ENCODE peak calls at places on chromosomes 11 and 22, in ten cellular contexts. One of them, this sample, is unnamed.

GRCh38 chr22:45885171-45885840 is 91.7 kb downstream of the WNT7B start:
- DNase-seq in cardiac muscle cell: no peak
- DNase-seq in brain microvascular endothelial cell: no peak
- DNase-seq in naive thymus-derived CD4-positive, alpha-beta T cell: no peak
- DNase-seq in endothelial cell of umbilical vein: no peak
- DNase-seq in mammary epithelial cell: no peak
- DNase-seq in transverse colon: no peak
- DNase-seq in CD8-positive, alpha-beta T cell: no peak
- DNase-seq in right cardiac atrium: peak; percentile 41
- DNase-seq in IMR-90: no peak
- DNase-seq in this sample: no peak

GRCh38 chr11:131977231-131977630 is 606.8 kb downstream of the NTM start:
- DNase-seq in cardiac muscle cell: no peak
- DNase-seq in brain microvascular endothelial cell: no peak
- DNase-seq in naive thymus-derived CD4-positive, alpha-beta T cell: no peak
- DNase-seq in endothelial cell of umbilical vein: no peak
- DNase-seq in mammary epithelial cell: peak; percentile 95
- DNase-seq in transverse colon: no peak
- DNase-seq in CD8-positive, alpha-beta T cell: no peak
- DNase-seq in right cardiac atrium: no peak
- DNase-seq in IMR-90: peak; percentile 43
- DNase-seq in this sample: no peak

GRCh38 chr11:1827095-1827797 is 7.5 kb upstream of the SYT8 start:
- DNase-seq in cardiac muscle cell: no peak
- DNase-seq in brain microvascular endothelial cell: peak; percentile 66
- DNase-seq in naive thymus-derived CD4-positive, alpha-beta T cell: no peak
- DNase-seq in endothelial cell of umbilical vein: peak; percentile 41
- DNase-seq in mammary epithelial cell: peak; percentile 89
- DNase-seq in transverse colon: peak; percentile 71
- DNase-seq in CD8-positive, alpha-beta T cell: no peak
- DNase-seq in right cardiac atrium: peak; percentile 70
- DNase-seq in IMR-90: peak; percentile 65
- DNase-seq in this sample: no peak

GRCh38 chr11:126317681-126318641 is 14.1 kb downstream of the DCPS start:
- DNase-seq in cardiac muscle cell: no peak
- DNase-seq in brain microvascular endothelial cell: peak; percentile 68
- DNase-seq in naive thymus-derived CD4-positive, alpha-beta T cell: no peak
- DNase-seq in endothelial cell of umbilical vein: no peak
- DNase-seq in mammary epithelial cell: peak; percentile 64
- DNase-seq in transverse colon: peak; percentile 53
- DNase-seq in CD8-positive, alpha-beta T cell: peak; percentile 58
- DNase-seq in right cardiac atrium: peak; percentile 94
- DNase-seq in IMR-90: peak; percentile 83
- DNase-seq in this sample: no peak

GRCh38 chr22:43273902-43274484 is 69.2 kb downstream of the SCUBE1 start:
- DNase-seq in cardiac muscle cell: peak; percentile 75
- DNase-seq in brain microvascular endothelial cell: no peak
- DNase-seq in naive thymus-derived CD4-positive, alpha-beta T cell: peak; percentile 18
- DNase-seq in endothelial cell of umbilical vein: peak; percentile 57
- DNase-seq in mammary epithelial cell: peak; percentile 41
- DNase-seq in transverse colon: no peak
- DNase-seq in CD8-positive, alpha-beta T cell: peak; percentile 64
- DNase-seq in right cardiac atrium: no peak
- DNase-seq in IMR-90: peak; percentile 46
- DNase-seq in this sample: peak; percentile 31

GRCh38 chr11:122100222-122101080 is 15.6 kb downstream of the BLID start:
- DNase-seq in cardiac muscle cell: peak; percentile 77
- DNase-seq in brain microvascular endothelial cell: no peak
- DNase-seq in naive thymus-derived CD4-positive, alpha-beta T cell: no peak
- DNase-seq in endothelial cell of umbilical vein: peak; percentile 56
- DNase-seq in mammary epithelial cell: peak; percentile 60
- DNase-seq in transverse colon: peak; percentile 15
- DNase-seq in CD8-positive, alpha-beta T cell: no peak
- DNase-seq in right cardiac atrium: peak; percentile 81
- DNase-seq in IMR-90: peak; percentile 68
- DNase-seq in this sample: no peak

GRCh38 chr11:46242462-46242960 is 35.0 kb upstream of the CREB3L1 start:
- DNase-seq in cardiac muscle cell: no peak
- DNase-seq in brain microvascular endothelial cell: no peak
- DNase-seq in naive thymus-derived CD4-positive, alpha-beta T cell: no peak
- DNase-seq in endothelial cell of umbilical vein: no peak
- DNase-seq in mammary epithelial cell: no peak
- DNase-seq in transverse colon: no peak
- DNase-seq in CD8-positive, alpha-beta T cell: no peak
- DNase-seq in right cardiac atrium: no peak
- DNase-seq in IMR-90: no peak
- DNase-seq in this sample: no peak

GRCh38 chr22:24772493-24773220 is 1.9 kb downstream of the PIWIL3 start:
- DNase-seq in cardiac muscle cell: peak; percentile 53
- DNase-seq in brain microvascular endothelial cell: peak; percentile 16
- DNase-seq in naive thymus-derived CD4-positive, alpha-beta T cell: no peak
- DNase-seq in endothelial cell of umbilical vein: peak; percentile 28
- DNase-seq in mammary epithelial cell: peak; percentile 25
- DNase-seq in transverse colon: no peak
- DNase-seq in CD8-positive, alpha-beta T cell: no peak
- DNase-seq in right cardiac atrium: no peak
- DNase-seq in IMR-90: peak; percentile 54
- DNase-seq in this sample: no peak

GRCh38 chr11:128058580-128059208 is 528.7 kb downstream of the ETS1 start:
- DNase-seq in cardiac muscle cell: no peak
- DNase-seq in brain microvascular endothelial cell: no peak
- DNase-seq in naive thymus-derived CD4-positive, alpha-beta T cell: no peak
- DNase-seq in endothelial cell of umbilical vein: no peak
- DNase-seq in mammary epithelial cell: no peak
- DNase-seq in transverse colon: no peak
- DNase-seq in CD8-positive, alpha-beta T cell: no peak
- DNase-seq in right cardiac atrium: no peak
- DNase-seq in IMR-90: no peak
- DNase-seq in this sample: no peak

GRCh38 chr11:100942016-100942415 is 187.6 kb downstream of the PGR start:
- DNase-seq in cardiac muscle cell: peak; percentile 28
- DNase-seq in brain microvascular endothelial cell: peak; percentile 42
- DNase-seq in naive thymus-derived CD4-positive, alpha-beta T cell: no peak
- DNase-seq in endothelial cell of umbilical vein: no peak
- DNase-seq in mammary epithelial cell: no peak
- DNase-seq in transverse colon: peak; percentile 11
- DNase-seq in CD8-positive, alpha-beta T cell: no peak
- DNase-seq in right cardiac atrium: peak; percentile 47
- DNase-seq in IMR-90: peak; percentile 45
- DNase-seq in this sample: no peak

GRCh38 chr11:65854871-65855837 is 2.8 kb downstream of the CFL1 start:
- DNase-seq in cardiac muscle cell: no peak
- DNase-seq in brain microvascular endothelial cell: no peak
- DNase-seq in naive thymus-derived CD4-positive, alpha-beta T cell: no peak
- DNase-seq in endothelial cell of umbilical vein: no peak
- DNase-seq in mammary epithelial cell: no peak
- DNase-seq in transverse colon: peak; percentile 18
- DNase-seq in CD8-positive, alpha-beta T cell: no peak
- DNase-seq in right cardiac atrium: peak; percentile 46
- DNase-seq in IMR-90: no peak
- DNase-seq in this sample: no peak

GRCh38 chr22:47782461-47783075 is 1020.1 kb downstream of the TBC1D22A start:
- DNase-seq in cardiac muscle cell: no peak
- DNase-seq in brain microvascular endothelial cell: no peak
- DNase-seq in naive thymus-derived CD4-positive, alpha-beta T cell: no peak
- DNase-seq in endothelial cell of umbilical vein: no peak
- DNase-seq in mammary epithelial cell: no peak
- DNase-seq in transverse colon: no peak
- DNase-seq in CD8-positive, alpha-beta T cell: no peak
- DNase-seq in right cardiac atrium: no peak
- DNase-seq in IMR-90: no peak
- DNase-seq in this sample: no peak

GRCh38 chr22:20530368-20531153 is 23.2 kb downstream of the MED15 start:
- DNase-seq in cardiac muscle cell: no peak
- DNase-seq in brain microvascular endothelial cell: peak; percentile 82
- DNase-seq in naive thymus-derived CD4-positive, alpha-beta T cell: no peak
- DNase-seq in endothelial cell of umbilical vein: peak; percentile 20
- DNase-seq in mammary epithelial cell: peak; percentile 90
- DNase-seq in transverse colon: peak; percentile 56
- DNase-seq in CD8-positive, alpha-beta T cell: no peak
- DNase-seq in right cardiac atrium: no peak
- DNase-seq in IMR-90: peak; percentile 83
- DNase-seq in this sample: no peak

GRCh38 chr11:126871792-126872191 is 128.8 kb downstream of the KIRREL3 start:
- DNase-seq in cardiac muscle cell: no peak
- DNase-seq in brain microvascular endothelial cell: no peak
- DNase-seq in naive thymus-derived CD4-positive, alpha-beta T cell: no peak
- DNase-seq in endothelial cell of umbilical vein: no peak
- DNase-seq in mammary epithelial cell: no peak
- DNase-seq in transverse colon: no peak
- DNase-seq in CD8-positive, alpha-beta T cell: no peak
- DNase-seq in right cardiac atrium: no peak
- DNase-seq in IMR-90: peak; percentile 20
- DNase-seq in this sample: no peak

GRCh38 chr22:40388231-40388630 is 17.8 kb downstream of the SGSM3 start:
- DNase-seq in cardiac muscle cell: no peak
- DNase-seq in brain microvascular endothelial cell: no peak
- DNase-seq in naive thymus-derived CD4-positive, alpha-beta T cell: no peak
- DNase-seq in endothelial cell of umbilical vein: no peak
- DNase-seq in mammary epithelial cell: no peak
- DNase-seq in transverse colon: no peak
- DNase-seq in CD8-positive, alpha-beta T cell: no peak
- DNase-seq in right cardiac atrium: no peak
- DNase-seq in IMR-90: no peak
- DNase-seq in this sample: no peak

GRCh38 chr22:40381461-40381860 is 11.1 kb downstream of the SGSM3 start:
- DNase-seq in cardiac muscle cell: no peak
- DNase-seq in brain microvascular endothelial cell: no peak
- DNase-seq in naive thymus-derived CD4-positive, alpha-beta T cell: no peak
- DNase-seq in endothelial cell of umbilical vein: no peak
- DNase-seq in mammary epithelial cell: no peak
- DNase-seq in transverse colon: no peak
- DNase-seq in CD8-positive, alpha-beta T cell: no peak
- DNase-seq in right cardiac atrium: no peak
- DNase-seq in IMR-90: no peak
- DNase-seq in this sample: no peak

GRCh38 chr22:40383905-40384304 is 13.5 kb downstream of the SGSM3 start:
- DNase-seq in cardiac muscle cell: no peak
- DNase-seq in brain microvascular endothelial cell: peak; percentile 88
- DNase-seq in naive thymus-derived CD4-positive, alpha-beta T cell: no peak
- DNase-seq in endothelial cell of umbilical vein: no peak
- DNase-seq in mammary epithelial cell: no peak
- DNase-seq in transverse colon: no peak
- DNase-seq in CD8-positive, alpha-beta T cell: no peak
- DNase-seq in right cardiac atrium: no peak
- DNase-seq in IMR-90: peak; percentile 75
- DNase-seq in this sample: no peak

GRCh38 chr22:40387758-40388157 is 17.4 kb downstream of the SGSM3 start:
- DNase-seq in cardiac muscle cell: no peak
- DNase-seq in brain microvascular endothelial cell: no peak
- DNase-seq in naive thymus-derived CD4-positive, alpha-beta T cell: no peak
- DNase-seq in endothelial cell of umbilical vein: no peak
- DNase-seq in mammary epithelial cell: no peak
- DNase-seq in transverse colon: peak; percentile 53
- DNase-seq in CD8-positive, alpha-beta T cell: no peak
- DNase-seq in right cardiac atrium: no peak
- DNase-seq in IMR-90: no peak
- DNase-seq in this sample: no peak

DNA sequence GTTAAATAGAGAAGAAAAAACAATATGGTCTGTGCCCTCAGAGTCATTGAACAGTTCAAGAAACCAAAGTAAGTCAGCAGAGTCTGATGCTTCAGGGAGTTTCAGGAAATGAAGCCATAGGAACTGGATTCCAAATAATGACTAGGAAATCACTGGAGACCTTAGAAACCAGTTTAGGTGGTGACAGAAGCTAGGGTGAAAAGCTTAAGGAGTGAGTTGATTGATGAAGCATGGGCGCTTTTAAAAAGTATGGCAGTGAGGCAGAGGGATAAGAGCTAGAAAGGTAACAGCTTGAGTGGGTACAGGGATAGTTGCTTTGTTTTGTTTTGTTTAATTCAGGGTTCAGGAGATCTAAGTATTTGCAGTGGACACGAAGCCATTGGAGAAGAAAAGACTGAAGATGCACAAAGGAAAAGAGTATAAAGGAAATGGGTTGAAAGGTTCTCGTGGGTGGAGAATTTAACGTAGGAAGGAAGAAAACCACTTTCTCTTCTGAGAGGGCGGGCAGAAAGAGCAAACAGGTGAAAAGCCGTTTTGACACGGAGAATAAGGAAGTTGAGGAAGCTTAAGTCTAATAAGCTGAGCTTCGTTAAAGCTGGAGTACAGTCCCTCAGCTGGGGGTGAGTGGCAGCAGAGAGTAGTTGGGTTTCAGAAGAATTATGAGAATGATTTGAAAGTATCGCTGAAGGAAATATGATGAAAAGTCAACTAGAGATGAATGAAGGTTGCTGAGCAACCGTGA is 14.8 kb downstream of the SGSM3 start:
- DNase-seq in cardiac muscle cell: no peak
- DNase-seq in brain microvascular endothelial cell: no peak
- DNase-seq in naive thymus-derived CD4-positive, alpha-beta T cell: peak; percentile 51
- DNase-seq in endothelial cell of umbilical vein: no peak
- DNase-seq in mammary epithelial cell: no peak
- DNase-seq in transverse colon: peak; percentile 34
- DNase-seq in CD8-positive, alpha-beta T cell: no peak
- DNase-seq in right cardiac atrium: no peak
- DNase-seq in IMR-90: no peak
- DNase-seq in this sample: peak; percentile 74
- H3K27ac ChIP-seq in cardiac muscle cell: no peak overlapping the region
- H3K27ac ChIP-seq in brain microvascular endothelial cell: peak overlapping the region; percentile 84
- H3K27ac ChIP-seq in naive thymus-derived CD4-positive, alpha-beta T cell: peak overlapping the region; percentile 78
- H3K27ac ChIP-seq in endothelial cell of umbilical vein: no peak overlapping the region
- H3K27ac ChIP-seq in mammary epithelial cell: no peak overlapping the region
- H3K27ac ChIP-seq in transverse colon: peak overlapping the region; percentile 79
- H3K27ac ChIP-seq in CD8-positive, alpha-beta T cell: peak overlapping the region; percentile 52
- H3K27ac ChIP-seq in right cardiac atrium: no peak overlapping the region
- H3K27ac ChIP-seq in IMR-90: no peak overlapping the region
- H3K27ac ChIP-seq in this sample: peak overlapping the region; percentile 62

GRCh38 chr11:23490557-23491235 is 630.4 kb upstream of the CCDC179 start:
- DNase-seq in cardiac muscle cell: no peak
- DNase-seq in brain microvascular endothelial cell: no peak
- DNase-seq in naive thymus-derived CD4-positive, alpha-beta T cell: no peak
- DNase-seq in endothelial cell of umbilical vein: no peak
- DNase-seq in mammary epithelial cell: no peak
- DNase-seq in transverse colon: no peak
- DNase-seq in CD8-positive, alpha-beta T cell: no peak
- DNase-seq in right cardiac atrium: no peak
- DNase-seq in IMR-90: no peak
- DNase-seq in this sample: no peak
- H3K4me3 ChIP-seq in cardiac muscle cell: no peak overlapping the region
- H3K4me3 ChIP-seq in brain microvascular endothelial cell: no peak overlapping the region
- H3K4me3 ChIP-seq in naive thymus-derived CD4-positive, alpha-beta T cell: no peak overlapping the region
- H3K4me3 ChIP-seq in endothelial cell of umbilical vein: no peak overlapping the region
- H3K4me3 ChIP-seq in mammary epithelial cell: no peak overlapping the region
- H3K4me3 ChIP-seq in transverse colon: no peak overlapping the region
- H3K4me3 ChIP-seq in CD8-positive, alpha-beta T cell: no peak overlapping the region
- H3K4me3 ChIP-seq in right cardiac atrium: no peak overlapping the region
- H3K4me3 ChIP-seq in IMR-90: no peak overlapping the region
- H3K4me3 ChIP-seq in this sample: no peak overlapping the region

GRCh38 chr11:45079943-45080719 is 66.3 kb upstream of the PRDM11 start:
- DNase-seq in cardiac muscle cell: no peak
- DNase-seq in brain microvascular endothelial cell: no peak
- DNase-seq in naive thymus-derived CD4-positive, alpha-beta T cell: peak; percentile 70
- DNase-seq in endothelial cell of umbilical vein: no peak
- DNase-seq in mammary epithelial cell: no peak
- DNase-seq in transverse colon: peak; percentile 51
- DNase-seq in CD8-positive, alpha-beta T cell: peak; percentile 83
- DNase-seq in right cardiac atrium: no peak
- DNase-seq in IMR-90: no peak
- DNase-seq in this sample: peak; percentile 80
- H3K27ac ChIP-seq in cardiac muscle cell: peak overlapping the region; percentile 26
- H3K27ac ChIP-seq in brain microvascular endothelial cell: no peak overlapping the region
- H3K27ac ChIP-seq in naive thymus-derived CD4-positive, alpha-beta T cell: peak overlapping the region; percentile 60
- H3K27ac ChIP-seq in endothelial cell of umbilical vein: no peak overlapping the region
- H3K27ac ChIP-seq in mammary epithelial cell: no peak overlapping the region
- H3K27ac ChIP-seq in transverse colon: peak overlapping the region; percentile 15
- H3K27ac ChIP-seq in CD8-positive, alpha-beta T cell: peak overlapping the region; percentile 31
- H3K27ac ChIP-seq in right cardiac atrium: no peak overlapping the region
- H3K27ac ChIP-seq in IMR-90: no peak overlapping the region
- H3K27ac ChIP-seq in this sample: peak overlapping the region; percentile 41

GRCh38 chr22:37483594-37484114 is 2.5 kb downstream of the MFNG start:
- DNase-seq in cardiac muscle cell: no peak
- DNase-seq in brain microvascular endothelial cell: no peak
- DNase-seq in naive thymus-derived CD4-positive, alpha-beta T cell: no peak
- DNase-seq in endothelial cell of umbilical vein: peak; percentile 71
- DNase-seq in mammary epithelial cell: no peak
- DNase-seq in transverse colon: no peak
- DNase-seq in CD8-positive, alpha-beta T cell: no peak
- DNase-seq in right cardiac atrium: peak; percentile 40
- DNase-seq in IMR-90: no peak
- DNase-seq in this sample: no peak
- H3K4me3 ChIP-seq in cardiac muscle cell: no peak overlapping the region
- H3K4me3 ChIP-seq in brain microvascular endothelial cell: no peak overlapping the region
- H3K4me3 ChIP-seq in naive thymus-derived CD4-positive, alpha-beta T cell: peak overlapping the region; percentile 84
- H3K4me3 ChIP-seq in endothelial cell of umbilical vein: peak overlapping the region; percentile 61
- H3K4me3 ChIP-seq in mammary epithelial cell: no peak overlapping the region
- H3K4me3 ChIP-seq in transverse colon: peak overlapping the region; percentile 11
- H3K4me3 ChIP-seq in CD8-positive, alpha-beta T cell: peak overlapping the region; percentile 73
- H3K4me3 ChIP-seq in right cardiac atrium: peak overlapping the region; percentile 5
- H3K4me3 ChIP-seq in IMR-90: no peak overlapping the region
- H3K4me3 ChIP-seq in this sample: peak overlapping the region; percentile 37